ENCODE peak calls at places on chromosomes 11 and 22, in ten cellular contexts. One of them, this sample, is unnamed.
A peak's percentile ranks its signal among the peaks of the same experiment; 100 is the strongest.

GRCh38 chr22:50581950-50582561 is 593 bp downstream of the CHKB start:
- DNase-seq in IMR-90: no peak
- DNase-seq in CD8-positive, alpha-beta memory T cell: no peak
- DNase-seq in activated naive CD8-positive, alpha-beta T cell treated with anti-CD3 and anti-CD28 coated beads for 36 hours: peak; percentile 54
- DNase-seq in GM19239: no peak
- DNase-seq in amniotic stem cell: no peak
- DNase-seq in heart left ventricle: no peak
- DNase-seq in neural crest cell: no peak
- DNase-seq in NCI-H524: no peak
- DNase-seq in T-helper 1 cell: peak; percentile 48
- DNase-seq in this sample: peak; percentile 71

GRCh38 chr11:31199403-31199802 is 170.1 kb downstream of the DCDC1 start:
- DNase-seq in GM19239: no peak
- DNase-seq in amniotic stem cell: no peak
- DNase-seq in neural crest cell: no peak
- DNase-seq in CD8-positive, alpha-beta memory T cell: no peak
- DNase-seq in activated naive CD8-positive, alpha-beta T cell treated with anti-CD3 and anti-CD28 coated beads for 36 hours: no peak
- DNase-seq in heart left ventricle: no peak
- DNase-seq in T-helper 1 cell: no peak
- DNase-seq in IMR-90: no peak
- DNase-seq in NCI-H524: no peak
- DNase-seq in this sample: no peak

GRCh38 chr11:129385801-129386200 is 10.2 kb downstream of the BARX2 start:
- DNase-seq in T-helper 1 cell: no peak
- DNase-seq in NCI-H524: no peak
- DNase-seq in IMR-90: no peak
- DNase-seq in amniotic stem cell: no peak
- DNase-seq in activated naive CD8-positive, alpha-beta T cell treated with anti-CD3 and anti-CD28 coated beads for 36 hours: no peak
- DNase-seq in CD8-positive, alpha-beta memory T cell: no peak
- DNase-seq in heart left ventricle: no peak
- DNase-seq in GM19239: no peak
- DNase-seq in neural crest cell: no peak
- DNase-seq in this sample: no peak

GRCh38 chr11:86818466-86819282 is 18.3 kb downstream of the PRSS23 start:
- DNase-seq in heart left ventricle: no peak
- DNase-seq in neural crest cell: no peak
- DNase-seq in NCI-H524: no peak
- DNase-seq in CD8-positive, alpha-beta memory T cell: no peak
- DNase-seq in amniotic stem cell: peak; percentile 72
- DNase-seq in IMR-90: peak; percentile 81
- DNase-seq in activated naive CD8-positive, alpha-beta T cell treated with anti-CD3 and anti-CD28 coated beads for 36 hours: no peak
- DNase-seq in GM19239: peak; percentile 16
- DNase-seq in T-helper 1 cell: peak; percentile 62
- DNase-seq in this sample: no peak

GRCh38 chr11:62461740-62462522 is 43.1 kb downstream of the SCGB1A1 start:
- DNase-seq in CD8-positive, alpha-beta memory T cell: no peak
- DNase-seq in heart left ventricle: no peak
- DNase-seq in T-helper 1 cell: peak; percentile 30
- DNase-seq in amniotic stem cell: no peak
- DNase-seq in neural crest cell: no peak
- DNase-seq in GM19239: no peak
- DNase-seq in NCI-H524: no peak
- DNase-seq in IMR-90: peak; percentile 38
- DNase-seq in activated naive CD8-positive, alpha-beta T cell treated with anti-CD3 and anti-CD28 coated beads for 36 hours: no peak
- DNase-seq in this sample: no peak

GRCh38 chr11:67416416-67417335 is 1.2 kb downstream of the CARNS1 start:
- DNase-seq in IMR-90: no peak
- DNase-seq in CD8-positive, alpha-beta memory T cell: peak; percentile 90
- DNase-seq in neural crest cell: no peak
- DNase-seq in NCI-H524: no peak
- DNase-seq in GM19239: no peak
- DNase-seq in amniotic stem cell: no peak
- DNase-seq in T-helper 1 cell: peak; percentile 76
- DNase-seq in activated naive CD8-positive, alpha-beta T cell treated with anti-CD3 and anti-CD28 coated beads for 36 hours: no peak
- DNase-seq in heart left ventricle: no peak
- DNase-seq in this sample: no peak

GRCh38 chr11:8577791-8578581 is 16.0 kb downstream of the STK33 start:
- DNase-seq in amniotic stem cell: no peak
- DNase-seq in NCI-H524: no peak
- DNase-seq in activated naive CD8-positive, alpha-beta T cell treated with anti-CD3 and anti-CD28 coated beads for 36 hours: no peak
- DNase-seq in IMR-90: peak; percentile 43
- DNase-seq in GM19239: no peak
- DNase-seq in T-helper 1 cell: no peak
- DNase-seq in CD8-positive, alpha-beta memory T cell: no peak
- DNase-seq in heart left ventricle: no peak
- DNase-seq in neural crest cell: no peak
- DNase-seq in this sample: no peak

GRCh38 chr11:45560153-45560934 is 105.1 kb downstream of the CHST1 start:
- DNase-seq in neural crest cell: no peak
- DNase-seq in NCI-H524: peak; percentile 97
- DNase-seq in IMR-90: no peak
- DNase-seq in amniotic stem cell: no peak
- DNase-seq in CD8-positive, alpha-beta memory T cell: no peak
- DNase-seq in T-helper 1 cell: no peak
- DNase-seq in heart left ventricle: peak; percentile 31
- DNase-seq in GM19239: no peak
- DNase-seq in activated naive CD8-positive, alpha-beta T cell treated with anti-CD3 and anti-CD28 coated beads for 36 hours: no peak
- DNase-seq in this sample: no peak

GRCh38 chr22:19776433-19777031 is 16.0 kb downstream of the TBX1 start:
- DNase-seq in T-helper 1 cell: no peak
- DNase-seq in amniotic stem cell: no peak
- DNase-seq in CD8-positive, alpha-beta memory T cell: no peak
- DNase-seq in NCI-H524: no peak
- DNase-seq in IMR-90: peak; percentile 19
- DNase-seq in GM19239: no peak
- DNase-seq in activated naive CD8-positive, alpha-beta T cell treated with anti-CD3 and anti-CD28 coated beads for 36 hours: no peak
- DNase-seq in heart left ventricle: no peak
- DNase-seq in neural crest cell: no peak
- DNase-seq in this sample: no peak

GRCh38 chr11:216081-216974 is 8.8 kb downstream of the RIC8A start:
- DNase-seq in IMR-90: no peak
- DNase-seq in NCI-H524: no peak
- DNase-seq in activated naive CD8-positive, alpha-beta T cell treated with anti-CD3 and anti-CD28 coated beads for 36 hours: no peak
- DNase-seq in neural crest cell: no peak
- DNase-seq in T-helper 1 cell: no peak
- DNase-seq in amniotic stem cell: no peak
- DNase-seq in CD8-positive, alpha-beta memory T cell: no peak
- DNase-seq in GM19239: no peak
- DNase-seq in heart left ventricle: no peak
- DNase-seq in this sample: peak; percentile 37

GRCh38 chr11:32478277-32478731 is 43.0 kb upstream of the WT1 start:
- DNase-seq in IMR-90: no peak
- DNase-seq in NCI-H524: peak; percentile 47
- DNase-seq in amniotic stem cell: no peak
- DNase-seq in GM19239: no peak
- DNase-seq in neural crest cell: no peak
- DNase-seq in heart left ventricle: no peak
- DNase-seq in activated naive CD8-positive, alpha-beta T cell treated with anti-CD3 and anti-CD28 coated beads for 36 hours: no peak
- DNase-seq in CD8-positive, alpha-beta memory T cell: no peak
- DNase-seq in T-helper 1 cell: no peak
- DNase-seq in this sample: no peak

GRCh38 chr22:49933236-49933921 is 14.9 kb downstream of the CRELD2 start:
- DNase-seq in T-helper 1 cell: no peak
- DNase-seq in activated naive CD8-positive, alpha-beta T cell treated with anti-CD3 and anti-CD28 coated beads for 36 hours: no peak
- DNase-seq in GM19239: no peak
- DNase-seq in IMR-90: no peak
- DNase-seq in neural crest cell: no peak
- DNase-seq in NCI-H524: no peak
- DNase-seq in heart left ventricle: no peak
- DNase-seq in CD8-positive, alpha-beta memory T cell: no peak
- DNase-seq in amniotic stem cell: no peak
- DNase-seq in this sample: no peak

GRCh38 chr11:117191680-117192400 is 7.3 kb upstream of the TAGLN start:
- DNase-seq in GM19239: no peak
- DNase-seq in activated naive CD8-positive, alpha-beta T cell treated with anti-CD3 and anti-CD28 coated beads for 36 hours: no peak
- DNase-seq in amniotic stem cell: no peak
- DNase-seq in IMR-90: no peak
- DNase-seq in neural crest cell: no peak
- DNase-seq in NCI-H524: no peak
- DNase-seq in T-helper 1 cell: no peak
- DNase-seq in heart left ventricle: no peak
- DNase-seq in CD8-positive, alpha-beta memory T cell: no peak
- DNase-seq in this sample: no peak

GRCh38 chr11:1763796-1764661 is at the start of gene CTSD:
- DNase-seq in amniotic stem cell: peak; percentile 56
- DNase-seq in neural crest cell: peak; percentile 84
- DNase-seq in heart left ventricle: peak; percentile 92
- DNase-seq in activated naive CD8-positive, alpha-beta T cell treated with anti-CD3 and anti-CD28 coated beads for 36 hours: peak; percentile 91
- DNase-seq in GM19239: peak; percentile 99
- DNase-seq in NCI-H524: peak; percentile 29
- DNase-seq in T-helper 1 cell: peak; percentile 75
- DNase-seq in CD8-positive, alpha-beta memory T cell: peak; percentile 86
- DNase-seq in IMR-90: peak; percentile 69
- DNase-seq in this sample: peak; percentile 93

GRCh38 chr11:10455637-10456487 is 798 bp downstream of the AMPD3 start:
- DNase-seq in heart left ventricle: peak; percentile 45
- DNase-seq in CD8-positive, alpha-beta memory T cell: peak; percentile 85
- DNase-seq in amniotic stem cell: peak; percentile 69
- DNase-seq in activated naive CD8-positive, alpha-beta T cell treated with anti-CD3 and anti-CD28 coated beads for 36 hours: peak; percentile 78
- DNase-seq in neural crest cell: no peak
- DNase-seq in IMR-90: peak; percentile 90
- DNase-seq in GM19239: peak; percentile 70
- DNase-seq in T-helper 1 cell: peak; percentile 89
- DNase-seq in NCI-H524: peak; percentile 9
- DNase-seq in this sample: peak; percentile 93

GRCh38 chr11:121068787-121069186 is 32.3 kb upstream of the TECTA start:
- DNase-seq in amniotic stem cell: no peak
- DNase-seq in heart left ventricle: no peak
- DNase-seq in GM19239: no peak
- DNase-seq in IMR-90: no peak
- DNase-seq in neural crest cell: no peak
- DNase-seq in activated naive CD8-positive, alpha-beta T cell treated with anti-CD3 and anti-CD28 coated beads for 36 hours: no peak
- DNase-seq in NCI-H524: no peak
- DNase-seq in T-helper 1 cell: no peak
- DNase-seq in CD8-positive, alpha-beta memory T cell: no peak
- DNase-seq in this sample: no peak

GRCh38 chr11:126362879-126363655 is 7.6 kb downstream of the ST3GAL4 start:
- DNase-seq in GM19239: no peak
- DNase-seq in activated naive CD8-positive, alpha-beta T cell treated with anti-CD3 and anti-CD28 coated beads for 36 hours: no peak
- DNase-seq in heart left ventricle: no peak
- DNase-seq in IMR-90: no peak
- DNase-seq in CD8-positive, alpha-beta memory T cell: no peak
- DNase-seq in neural crest cell: no peak
- DNase-seq in amniotic stem cell: no peak
- DNase-seq in T-helper 1 cell: no peak
- DNase-seq in NCI-H524: no peak
- DNase-seq in this sample: no peak

GRCh38 chr22:48517039-48518030 is 1310.3 kb downstream of the BRD1 start:
- DNase-seq in CD8-positive, alpha-beta memory T cell: no peak
- DNase-seq in activated naive CD8-positive, alpha-beta T cell treated with anti-CD3 and anti-CD28 coated beads for 36 hours: no peak
- DNase-seq in IMR-90: no peak
- DNase-seq in T-helper 1 cell: no peak
- DNase-seq in neural crest cell: peak; percentile 68
- DNase-seq in NCI-H524: no peak
- DNase-seq in heart left ventricle: no peak
- DNase-seq in GM19239: no peak
- DNase-seq in amniotic stem cell: no peak
- DNase-seq in this sample: no peak

GRCh38 chr11:22688914-22689313 is 22.5 kb downstream of the GAS2 start:
- DNase-seq in NCI-H524: no peak
- DNase-seq in GM19239: no peak
- DNase-seq in IMR-90: no peak
- DNase-seq in heart left ventricle: no peak
- DNase-seq in T-helper 1 cell: no peak
- DNase-seq in amniotic stem cell: no peak
- DNase-seq in neural crest cell: no peak
- DNase-seq in CD8-positive, alpha-beta memory T cell: no peak
- DNase-seq in activated naive CD8-positive, alpha-beta T cell treated with anti-CD3 and anti-CD28 coated beads for 36 hours: no peak
- DNase-seq in this sample: no peak

GRCh38 chr11:58060535-58060934 is 29.8 kb downstream of the OR6Q1 start:
- DNase-seq in NCI-H524: no peak
- DNase-seq in heart left ventricle: no peak
- DNase-seq in neural crest cell: no peak
- DNase-seq in amniotic stem cell: no peak
- DNase-seq in activated naive CD8-positive, alpha-beta T cell treated with anti-CD3 and anti-CD28 coated beads for 36 hours: no peak
- DNase-seq in IMR-90: no peak
- DNase-seq in GM19239: no peak
- DNase-seq in CD8-positive, alpha-beta memory T cell: no peak
- DNase-seq in T-helper 1 cell: no peak
- DNase-seq in this sample: no peak

GRCh38 chr11:130915556-130916237 is 582 bp downstream of the SNX19 start:
- DNase-seq in amniotic stem cell: no peak
- DNase-seq in activated naive CD8-positive, alpha-beta T cell treated with anti-CD3 and anti-CD28 coated beads for 36 hours: no peak
- DNase-seq in NCI-H524: no peak
- DNase-seq in neural crest cell: peak; percentile 7
- DNase-seq in GM19239: no peak
- DNase-seq in T-helper 1 cell: no peak
- DNase-seq in IMR-90: no peak
- DNase-seq in heart left ventricle: no peak
- DNase-seq in CD8-positive, alpha-beta memory T cell: no peak
- DNase-seq in this sample: no peak

GRCh38 chr22:38398609-38399401 is 56.2 kb downstream of the KCNJ4 start:
- DNase-seq in activated naive CD8-positive, alpha-beta T cell treated with anti-CD3 and anti-CD28 coated beads for 36 hours: peak; percentile 80
- DNase-seq in NCI-H524: peak; percentile 79
- DNase-seq in heart left ventricle: peak; percentile 89
- DNase-seq in IMR-90: peak; percentile 63
- DNase-seq in neural crest cell: peak; percentile 84
- DNase-seq in CD8-positive, alpha-beta memory T cell: peak; percentile 88
- DNase-seq in GM19239: peak; percentile 67
- DNase-seq in amniotic stem cell: peak; percentile 39
- DNase-seq in T-helper 1 cell: peak; percentile 76
- DNase-seq in this sample: peak; percentile 85

GRCh38 chr11:31986201-31986889 is 104.5 kb upstream of the RCN1 start:
- DNase-seq in amniotic stem cell: no peak
- DNase-seq in neural crest cell: no peak
- DNase-seq in NCI-H524: no peak
- DNase-seq in GM19239: no peak
- DNase-seq in T-helper 1 cell: no peak
- DNase-seq in activated naive CD8-positive, alpha-beta T cell treated with anti-CD3 and anti-CD28 coated beads for 36 hours: no peak
- DNase-seq in CD8-positive, alpha-beta memory T cell: no peak
- DNase-seq in IMR-90: no peak
- DNase-seq in heart left ventricle: no peak
- DNase-seq in this sample: no peak

GRCh38 chr22:19056951-19057401 is 65.2 kb downstream of the DGCR2 start:
- DNase-seq in IMR-90: no peak
- DNase-seq in heart left ventricle: no peak
- DNase-seq in GM19239: no peak
- DNase-seq in activated naive CD8-positive, alpha-beta T cell treated with anti-CD3 and anti-CD28 coated beads for 36 hours: no peak
- DNase-seq in T-helper 1 cell: no peak
- DNase-seq in NCI-H524: no peak
- DNase-seq in neural crest cell: no peak
- DNase-seq in amniotic stem cell: no peak
- DNase-seq in CD8-positive, alpha-beta memory T cell: no peak
- DNase-seq in this sample: no peak

GRCh38 chr11:47099918-47100315 is 76.8 kb downstream of the ARFGAP2 start:
- DNase-seq in activated naive CD8-positive, alpha-beta T cell treated with anti-CD3 and anti-CD28 coated beads for 36 hours: no peak
- DNase-seq in GM19239: no peak
- DNase-seq in NCI-H524: no peak
- DNase-seq in amniotic stem cell: no peak
- DNase-seq in heart left ventricle: no peak
- DNase-seq in IMR-90: no peak
- DNase-seq in T-helper 1 cell: no peak
- DNase-seq in neural crest cell: no peak
- DNase-seq in CD8-positive, alpha-beta memory T cell: no peak
- DNase-seq in this sample: no peak

GRCh38 chr11:9753031-9753430 is 89.2 kb downstream of the SWAP70 start:
- DNase-seq in GM19239: no peak
- DNase-seq in neural crest cell: no peak
- DNase-seq in IMR-90: peak; percentile 83
- DNase-seq in CD8-positive, alpha-beta memory T cell: no peak
- DNase-seq in amniotic stem cell: no peak
- DNase-seq in T-helper 1 cell: no peak
- DNase-seq in heart left ventricle: no peak
- DNase-seq in NCI-H524: no peak
- DNase-seq in activated naive CD8-positive, alpha-beta T cell treated with anti-CD3 and anti-CD28 coated beads for 36 hours: no peak
- DNase-seq in this sample: no peak

GRCh38 chr11:130908770-130909625 is 7.3 kb downstream of the SNX19 start:
- DNase-seq in T-helper 1 cell: no peak
- DNase-seq in activated naive CD8-positive, alpha-beta T cell treated with anti-CD3 and anti-CD28 coated beads for 36 hours: no peak
- DNase-seq in CD8-positive, alpha-beta memory T cell: no peak
- DNase-seq in neural crest cell: no peak
- DNase-seq in GM19239: no peak
- DNase-seq in NCI-H524: no peak
- DNase-seq in heart left ventricle: no peak
- DNase-seq in amniotic stem cell: peak; percentile 66
- DNase-seq in IMR-90: peak; percentile 91
- DNase-seq in this sample: no peak

GRCh38 chr11:128985880-128986279 is 43.2 kb upstream of the TP53AIP1 start:
- DNase-seq in T-helper 1 cell: peak; percentile 15
- DNase-seq in amniotic stem cell: no peak
- DNase-seq in activated naive CD8-positive, alpha-beta T cell treated with anti-CD3 and anti-CD28 coated beads for 36 hours: no peak
- DNase-seq in heart left ventricle: no peak
- DNase-seq in neural crest cell: no peak
- DNase-seq in GM19239: no peak
- DNase-seq in CD8-positive, alpha-beta memory T cell: no peak
- DNase-seq in IMR-90: no peak
- DNase-seq in NCI-H524: no peak
- DNase-seq in this sample: no peak

This sample was measured in adrenal gland.